ENCODE peak calls at places on chromosomes 13 and 19, in seven cellular contexts. Z, N, S, F, L, V and O are unnamed samples.

GRCh38 chr13:97165527-97166425 is 56.4 kb upstream of the MBNL2 start:
- DNase-seq in Z (no peak), N (peak; percentile 56), S (no peak), F (no peak), L (no peak), V (no peak), O (no peak)

GRCh38 chr13:105627270-105627669 is 908.2 kb downstream of the EFNB2 start:
- DNase-seq in Z (peak; percentile 59), N (no peak), S (no peak), F (no peak), L (no peak), V (peak; percentile 76), O (no peak)

GRCh38 chr13:108361769-108362168 is 92.3 kb downstream of the TNFSF13B start:
- DNase-seq in Z (no peak), N (no peak), S (no peak), F (no peak), L (no peak), V (no peak), O (no peak)

GRCh38 chr19:35860818-35861639 is 4.3 kb downstream of the KIRREL2 start:
- DNase-seq in Z (no peak), N (no peak), S (no peak), F (no peak), L (no peak), V (no peak), O (no peak)

GRCh38 chr19:9850235-9850959 is 15.3 kb downstream of the PIN1 start:
- DNase-seq in Z (no peak), N (no peak), S (no peak), F (no peak), L (no peak), V (no peak), O (no peak)

GRCh38 chr13:50320297-50320862 is 305.1 kb downstream of the KCNRG start:
- DNase-seq in Z (peak; percentile 72), N (peak; percentile 53), S (peak; percentile 32), F (no peak), L (peak; percentile 4), V (no peak), O (peak; percentile 62)

GRCh38 chr19:32438751-32439150 is 33.2 kb downstream of the DPY19L3 start:
- DNase-seq in Z (no peak), N (no peak), S (no peak), F (no peak), L (no peak), V (no peak), O (no peak)

GRCh38 chr13:113002206-113002821 is 33.3 kb downstream of the MCF2L start:
- DNase-seq in Z (no peak), N (no peak), S (no peak), F (no peak), L (no peak), V (no peak), O (no peak)

GRCh38 chr19:15812059-15812722 is 3.3 kb downstream of the OR10H1 start:
- DNase-seq in Z (peak; percentile 28), N (peak; percentile 36), S (no peak), F (peak; percentile 52), L (no peak), V (no peak), O (no peak)

GRCh38 chr13:102392810-102393209 is 9.0 kb downstream of the FGF14 start:
- DNase-seq in Z (peak; percentile 58), N (no peak), S (no peak), F (no peak), L (no peak), V (no peak), O (no peak)

GRCh38 chr13:26460652-26461051 is 96.8 kb upstream of the WASF3 start:
- DNase-seq in Z (no peak), N (no peak), S (no peak), F (no peak), L (no peak), V (no peak), O (peak; percentile 31)

GRCh38 chr19:33960566-33960965 is 163.9 kb downstream of the KCTD15 start:
- DNase-seq in Z (no peak), N (no peak), S (no peak), F (no peak), L (no peak), V (no peak), O (no peak)

GRCh38 chr13:47148543-47148942 is 251.7 kb upstream of the HTR2A start:
- DNase-seq in Z (peak; percentile 21), N (no peak), S (no peak), F (no peak), L (no peak), V (no peak), O (no peak)

GRCh38 chr13:39765801-39766463 is 110.5 kb downstream of the COG6 start:
- DNase-seq in Z (peak; percentile 46), N (peak; percentile 5), S (no peak), F (peak; percentile 24), L (no peak), V (no peak), O (no peak)

DNA sequence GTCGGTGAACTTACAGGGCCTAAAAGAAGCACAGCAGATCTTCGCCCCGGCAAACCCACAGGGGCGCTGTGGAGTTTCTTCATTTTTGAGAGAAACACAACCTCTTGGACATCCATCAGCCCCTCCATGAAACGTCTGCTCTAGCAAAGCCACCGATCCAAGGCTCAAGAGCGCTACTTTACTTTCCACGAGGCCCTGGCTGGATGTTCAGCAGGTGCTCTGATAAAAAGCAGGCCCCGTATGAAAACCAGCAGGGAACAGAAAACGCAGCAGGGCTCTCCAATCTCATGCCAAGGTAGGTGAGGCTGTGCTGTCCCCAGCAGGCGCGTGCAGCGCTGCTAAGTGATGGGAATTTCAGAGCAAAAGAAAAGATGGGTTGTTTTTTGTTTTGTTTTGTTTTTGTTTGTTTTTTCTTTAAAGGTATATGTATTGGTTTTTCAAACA is 86.7 kb downstream of the IRS2 start:
- DNase-seq in Z (no peak), N (no peak), S (no peak), F (no peak), L (no peak), V (no peak), O (no peak)
- H3K4me3 ChIP-seq in Z (no peak overlapping the region), N (no peak overlapping the region), S (no peak overlapping the region), F (no peak overlapping the region), L (no peak overlapping the region), V (no peak overlapping the region), O (no peak overlapping the region)

DNA sequence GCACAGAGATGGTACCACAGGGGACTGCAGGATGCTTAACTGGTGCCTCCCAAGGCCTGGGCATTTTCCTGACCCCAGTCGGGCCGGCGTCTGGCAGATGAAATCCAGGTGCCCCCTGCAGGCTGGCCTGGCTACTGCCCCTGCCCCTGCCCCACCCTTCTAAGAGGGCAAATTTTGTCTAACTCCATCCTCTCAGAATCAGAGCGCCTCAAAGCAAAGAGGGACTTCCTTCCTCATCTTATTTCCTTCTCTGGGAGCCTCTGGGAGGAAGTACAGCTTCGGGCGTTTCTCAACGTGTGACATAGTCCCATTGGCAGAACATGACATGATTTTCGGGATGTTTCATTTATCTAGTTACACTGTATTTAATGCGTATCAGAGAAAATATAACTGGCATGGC is 2.7 kb downstream of the PRKACA start:
- DNase-seq in Z (no peak), N (peak; percentile 60), S (no peak), F (peak; percentile 48), L (no peak), V (no peak), O (no peak)
- TF ChIP-seq CTCF in Z (peak; percentile 52), N (peak; percentile 42), S (peak; percentile 44), F (peak; percentile 50), L (peak; percentile 49), V (no peak), O (peak; percentile 54)

GRCh38 chr13:77599351-77599750 is 63.8 kb downstream of the SCEL start:
- DNase-seq in Z (no peak), N (no peak), S (no peak), F (no peak), L (no peak), V (no peak), O (no peak)
- H3K4me3 ChIP-seq in Z (no peak overlapping the region), N (no peak overlapping the region), S (no peak overlapping the region), F (no peak overlapping the region), L (no peak overlapping the region), V (no peak overlapping the region), O (no peak overlapping the region)

GRCh38 chr19:6769006-6769637 is 1.9 kb upstream of the SH2D3A start:
- DNase-seq in Z (no peak), N (peak; percentile 46), S (no peak), F (no peak), L (no peak), V (no peak), O (peak; percentile 28)

GRCh38 chr19:6772866-6773322 is 386 bp downstream of the VAV1 start:
- DNase-seq in Z (no peak), N (no peak), S (no peak), F (no peak), L (no peak), V (no peak), O (no peak)

GRCh38 chr19:6773323-6773931 is 919 bp downstream of the VAV1 start:
- DNase-seq in Z (no peak), N (no peak), S (no peak), F (peak; percentile 54), L (no peak), V (no peak), O (no peak)

GRCh38 chr19:6774821-6775707 is 2.6 kb downstream of the VAV1 start:
- DNase-seq in Z (no peak), N (no peak), S (no peak), F (no peak), L (no peak), V (no peak), O (peak; percentile 10)

DNA sequence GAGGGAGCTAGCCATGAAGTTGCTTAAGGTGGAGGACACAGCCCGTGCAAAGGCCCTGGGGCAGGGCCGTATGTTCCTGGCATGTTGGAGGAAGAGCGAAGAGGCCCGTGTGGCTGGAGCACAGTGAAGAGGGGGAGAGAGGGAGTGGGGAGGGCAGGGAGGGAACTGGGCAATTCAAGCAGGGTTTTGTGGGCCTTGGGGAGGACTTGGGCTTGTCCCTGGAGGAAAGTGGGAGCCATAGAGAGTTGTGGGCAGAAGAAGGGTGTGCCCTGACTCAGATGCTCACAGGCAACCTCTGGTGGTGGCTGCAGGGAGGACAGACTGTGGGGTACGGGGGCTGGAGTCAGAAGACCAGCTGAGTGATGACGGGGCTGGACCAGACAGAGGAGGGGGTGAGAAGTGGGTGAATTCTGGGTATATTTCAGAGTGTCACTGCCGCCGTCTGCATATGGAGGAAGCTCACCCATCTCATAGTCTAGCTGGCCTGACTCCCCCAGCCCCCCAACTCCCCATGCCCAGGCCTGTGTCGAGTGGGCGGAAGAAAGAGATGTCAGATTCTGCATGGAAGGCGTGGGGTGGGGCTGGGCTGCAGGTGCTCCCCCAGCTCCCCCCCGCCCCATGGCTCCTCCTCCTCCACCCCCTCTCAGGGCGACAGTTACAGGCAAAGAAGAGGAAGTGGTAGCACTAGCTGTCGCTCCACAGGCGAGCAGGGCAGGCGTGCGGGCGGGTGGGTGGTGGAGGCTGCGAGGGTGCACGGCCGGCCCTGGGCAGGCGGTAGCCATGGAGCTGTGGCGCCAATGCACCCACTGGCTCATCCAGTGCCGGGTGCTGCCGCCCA is at the start of gene VAV1:
- DNase-seq in Z (no peak), N (no peak), S (no peak), F (peak; percentile 89), L (no peak), V (no peak), O (no peak)
- TF ChIP-seq CTCF in Z (peak; percentile 37), N (no peak), S (no peak), F (peak; percentile 20), L (no peak), V (no peak), O (no peak)

GRCh38 chr19:17305211-17305516 is 508 bp upstream of the MRPL34 start:
- DNase-seq in Z (no peak), N (no peak), S (no peak), F (no peak), L (no peak), V (no peak), O (no peak)
- H3K4me3 ChIP-seq in Z (no peak overlapping the region), N (no peak overlapping the region), S (peak overlapping the region; percentile 77), F (peak overlapping the region; percentile 79), L (peak overlapping the region; percentile 81), V (peak overlapping the region; percentile 81), O (peak overlapping the region; percentile 85)

GRCh38 chr13:62544928-62545327 is 1129.3 kb upstream of the PCDH20 start:
- DNase-seq in Z (no peak), N (no peak), S (no peak), F (no peak), L (no peak), V (no peak), O (no peak)
- TF ChIP-seq CTCF in Z (no peak), N (no peak), S (no peak), F (no peak), L (peak; percentile 6), V (no peak), O (no peak)